ENCODE peak calls at places on chromosomes 12 and 14, in five cellular contexts. X, Z, W, O and U are unnamed samples.
A peak's percentile ranks its signal among the peaks of the same experiment; 100 is the strongest.

GRCh38 chr12:113476093-113476986 is 4.7 kb upstream of the LHX5 start:
- DNase-seq in X (no peak), Z (no peak), W (no peak), O (no peak), U (no peak)

GRCh38 chr12:67827820-67828383 is 161.3 kb upstream of the IFNG-AS1 start:
- DNase-seq in X (peak; percentile 20), Z (peak; percentile 97), W (peak; percentile 96), O (no peak), U (peak; percentile 93)

GRCh38 chr14:68685419-68686211 is 107.3 kb downstream of the ZFP36L1 start:
- DNase-seq in X (no peak), Z (peak; percentile 84), W (peak; percentile 83), O (peak; percentile 91), U (peak; percentile 91)

GRCh38 chr14:81273961-81274360 is 53.2 kb upstream of the GTF2A1 start:
- DNase-seq in X (no peak), Z (no peak), W (no peak), O (no peak), U (no peak)

GRCh38 chr12:26817183-26817591 is 15.8 kb downstream of the ITPR2 start:
- DNase-seq in X (no peak), Z (no peak), W (no peak), O (no peak), U (no peak)

GRCh38 chr12:2266666-2267623 is 214.2 kb downstream of the CACNA1C start:
- DNase-seq in X (no peak), Z (no peak), W (no peak), O (no peak), U (no peak)

GRCh38 chr12:69167648-69168165 is 71.7 kb upstream of the CPSF6 start:
- DNase-seq in X (no peak), Z (no peak), W (no peak), O (no peak), U (no peak)

GRCh38 chr14:69430306-69430939 is 31.9 kb downstream of the SLC39A9 start:
- DNase-seq in X (no peak), Z (no peak), W (no peak), O (no peak), U (no peak)

GRCh38 chr12:100031821-100032220 is 47.1 kb upstream of the ANKS1B start:
- DNase-seq in X (no peak), Z (no peak), W (no peak), O (no peak), U (no peak)

GRCh38 chr12:26195641-26196423 is 459 bp downstream of the SSPN start:
- DNase-seq in X (peak; percentile 59), Z (peak; percentile 61), W (peak; percentile 48), O (peak; percentile 81), U (no peak)

DNA sequence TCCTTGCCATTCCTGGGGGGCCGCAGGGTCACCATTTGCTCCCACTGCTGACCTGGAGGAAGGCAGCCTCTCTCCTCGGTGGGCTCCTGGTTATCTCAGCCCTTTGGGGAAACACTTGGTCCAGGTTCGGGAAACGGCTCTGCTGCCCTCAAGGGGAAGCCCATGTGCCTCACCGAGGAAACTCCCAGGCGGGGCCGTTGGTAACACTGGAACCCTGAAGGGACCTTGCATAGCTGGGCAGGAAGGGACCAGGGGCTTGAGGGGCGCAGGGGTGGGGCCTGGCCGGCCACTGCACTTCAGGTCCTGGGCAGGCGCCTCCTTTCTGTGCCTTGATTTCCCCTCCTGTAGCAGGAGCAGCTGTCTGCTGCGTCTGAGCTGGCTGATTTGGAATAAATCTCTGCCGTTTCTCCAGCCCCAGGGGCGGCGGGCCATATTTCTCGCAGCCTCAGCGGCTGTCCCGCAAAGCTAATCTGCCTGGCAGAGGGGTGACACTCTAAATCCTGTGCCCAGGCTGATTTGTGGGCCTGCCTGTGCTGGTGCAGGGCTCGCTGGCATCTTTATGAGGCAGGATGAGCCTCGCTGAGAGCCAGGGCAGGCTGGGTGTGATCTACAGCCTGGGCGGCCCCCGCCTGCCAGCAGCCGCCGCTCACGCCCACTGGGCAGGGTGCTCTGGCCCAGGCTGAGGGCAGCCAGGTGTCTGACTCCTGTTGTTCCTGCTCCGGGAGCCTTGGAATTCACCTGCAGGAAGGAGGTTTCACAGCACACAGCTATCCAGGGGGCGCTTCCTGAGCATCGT is 49.7 kb downstream of the KIF26A start:
- DNase-seq in X (no peak), Z (no peak), W (no peak), O (no peak), U (no peak)
- TF ChIP-seq CTCF in X (no peak), Z (no peak), W (no peak), O (no peak), U (no peak)

GRCh38 chr12:18340186-18340585 is 78.9 kb downstream of the PIK3C2G start:
- DNase-seq in X (no peak), Z (no peak), W (no peak), O (no peak), U (no peak)

GRCh38 chr12:18339633-18340032 is 78.3 kb downstream of the PIK3C2G start:
- DNase-seq in X (no peak), Z (no peak), W (no peak), O (no peak), U (no peak)

GRCh38 chr12:18345021-18345735 is 83.9 kb downstream of the PIK3C2G start:
- DNase-seq in X (no peak), Z (peak; percentile 3), W (peak; percentile 46), O (no peak), U (no peak)

GRCh38 chr12:18340796-18341195 is 79.5 kb downstream of the PIK3C2G start:
- DNase-seq in X (no peak), Z (no peak), W (no peak), O (no peak), U (no peak)

GRCh38 chr12:18343708-18344107 is 82.4 kb downstream of the PIK3C2G start:
- DNase-seq in X (no peak), Z (no peak), W (no peak), O (no peak), U (no peak)
- TF ChIP-seq CTCF in X (no peak), Z (no peak), W (no peak), O (no peak), U (no peak)

DNA sequence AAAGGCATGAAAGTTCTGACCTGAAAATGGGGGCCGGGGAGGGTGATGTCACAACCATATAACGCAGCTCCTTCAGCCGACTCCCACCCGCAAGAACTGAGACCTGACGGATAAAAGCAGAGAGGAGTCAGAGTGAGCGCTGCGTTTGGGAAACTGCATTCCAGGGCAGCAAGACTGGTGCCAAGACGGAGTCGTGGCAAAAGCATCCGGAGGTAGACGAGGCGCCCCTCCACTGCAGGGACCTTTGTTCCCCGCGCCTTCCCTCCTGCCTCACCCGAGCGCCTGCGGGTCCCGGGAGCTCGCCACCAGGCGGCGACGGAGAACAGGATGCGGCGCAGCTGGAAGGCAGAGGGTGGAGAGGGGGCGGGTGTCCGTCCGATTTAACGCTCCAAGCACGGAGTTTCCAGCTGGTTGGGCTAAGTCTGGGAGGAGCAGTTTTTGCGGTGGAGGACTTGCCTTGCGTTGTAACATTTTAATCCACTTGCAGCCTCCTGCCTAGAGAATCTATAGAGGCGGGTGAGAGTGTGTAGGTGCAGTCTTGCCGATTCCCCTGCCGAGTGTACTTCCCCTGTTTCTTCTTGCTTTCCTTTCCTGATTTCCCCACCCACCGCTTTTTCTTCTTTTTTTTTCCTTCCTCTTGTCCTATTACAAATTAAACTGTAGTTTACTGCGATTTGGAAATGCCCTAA is 1.2 kb upstream of the CPNE8 start:
- DNase-seq in X (peak; percentile 87), Z (peak; percentile 83), W (peak; percentile 71), O (peak; percentile 94), U (peak; percentile 88)
- TF ChIP-seq CTCF in X (peak; percentile 57), Z (peak; percentile 94), W (peak; percentile 70), O (peak; percentile 82), U (peak; percentile 81)

GRCh38 chr12:8560986-8561385 is 20.3 kb upstream of the CLEC4E start:
- DNase-seq in X (no peak), Z (no peak), W (no peak), O (no peak), U (no peak)

GRCh38 chr12:8563383-8563782 is 22.7 kb upstream of the CLEC4E start:
- DNase-seq in X (no peak), Z (no peak), W (no peak), O (no peak), U (no peak)

GRCh38 chr12:8564656-8565055 is 24.0 kb upstream of the CLEC4E start:
- DNase-seq in X (no peak), Z (no peak), W (no peak), O (peak; percentile 71), U (no peak)

GRCh38 chr12:8559676-8560075 is 19.0 kb upstream of the CLEC4E start:
- DNase-seq in X (no peak), Z (no peak), W (no peak), O (no peak), U (no peak)

GRCh38 chr12:8562310-8562709 is 21.6 kb upstream of the CLEC4E start:
- DNase-seq in X (no peak), Z (no peak), W (no peak), O (no peak), U (no peak)
- TF ChIP-seq CTCF in X (no peak), Z (no peak), W (no peak), O (no peak), U (no peak)

GRCh38 chr14:100665518-100666032 is 61.1 kb upstream of the DLK1 start:
- DNase-seq in X (peak; percentile 47), Z (no peak), W (no peak), O (no peak), U (peak; percentile 76)

GRCh38 chr14:100664841-100665425 is 61.8 kb upstream of the DLK1 start:
- DNase-seq in X (peak; percentile 66), Z (peak; percentile 50), W (peak; percentile 58), O (no peak), U (peak; percentile 64)

GRCh38 chr14:100664234-100664633 is 62.5 kb upstream of the DLK1 start:
- DNase-seq in X (peak; percentile 15), Z (no peak), W (no peak), O (no peak), U (no peak)

GRCh38 chr14:100662850-100663527 is 63.7 kb upstream of the DLK1 start:
- DNase-seq in X (peak; percentile 70), Z (peak; percentile 64), W (peak; percentile 76), O (peak; percentile 87), U (peak; percentile 76)

DNA sequence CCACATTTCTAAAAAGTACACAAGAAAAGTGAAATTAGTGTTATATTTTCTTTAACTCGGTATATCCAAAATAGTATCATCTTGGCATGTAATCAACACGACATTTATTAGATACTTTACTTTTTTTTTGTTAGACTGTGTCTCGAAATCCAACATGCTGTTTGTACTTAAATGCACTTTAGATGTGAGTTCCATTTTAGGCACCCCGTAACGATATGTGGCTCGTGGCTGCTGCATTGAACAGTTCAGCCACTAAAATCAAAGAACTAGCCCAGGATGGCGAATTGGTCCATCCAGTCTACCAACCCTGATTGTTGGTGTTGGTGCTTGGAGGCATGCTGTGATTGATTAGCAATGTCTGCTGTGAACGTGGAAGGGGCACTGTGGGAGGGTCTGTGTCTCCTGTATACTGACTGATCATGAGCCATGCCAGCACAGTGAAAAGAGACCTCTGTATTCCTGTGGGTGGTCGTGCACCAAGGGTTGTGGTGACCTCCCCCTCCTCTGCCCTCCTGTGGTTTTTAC is 63.1 kb upstream of the DLK1 start:
- DNase-seq in X (peak; percentile 10), Z (no peak), W (no peak), O (no peak), U (no peak)
- TF ChIP-seq CTCF in X (no peak), Z (no peak), W (no peak), O (peak; percentile 6), U (no peak)

DNA sequence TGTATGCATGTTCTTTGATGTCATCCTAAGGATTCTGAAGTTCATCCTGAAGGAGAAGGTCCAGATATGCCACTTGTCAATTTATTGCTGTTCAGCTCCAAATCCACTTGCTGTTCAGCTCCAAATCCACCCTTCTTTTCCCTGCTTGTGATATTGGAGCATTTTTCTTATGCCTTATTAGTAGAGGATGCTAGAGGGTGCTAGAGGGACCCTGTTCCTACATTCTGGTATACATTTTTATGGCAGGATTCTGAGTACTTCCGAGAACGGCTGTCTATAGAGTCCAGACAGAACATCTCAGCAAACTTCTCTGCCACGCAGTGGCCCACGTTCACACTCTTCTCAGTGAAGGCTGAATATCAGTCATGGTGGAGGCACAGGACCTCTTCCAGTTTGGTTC is 406.7 kb downstream of the NOVA1 start:
- DNase-seq in X (no peak), Z (peak; percentile 5), W (peak; percentile 37), O (no peak), U (no peak)
- TF ChIP-seq CTCF in X (no peak), Z (peak; percentile 25), W (peak; percentile 51), O (no peak), U (no peak)